ENCODE peak calls at places on chromosomes 16 and 17, in eight cellular contexts. I is midbrain; J is GM13977; K is AG09309; G is uterus; Q is stimulated activated naive CD8-positive, alpha-beta T cell treated with anti-CD3 and anti-CD28 coated beads, Interleukin-15, amount 100 ng/mL, for 72 hours; S is mucosa of descending colon; F is astrocyte of the hippocampus. R is an unnamed sample.

GRCh38 chr16:50263060-50263909 is 3.1 kb upstream of the ADCY7 start:
- DNase-seq in Q (no peak), G (no peak), S (no peak), F (no peak), I (no peak), J (no peak), K (no peak), R (no peak)

GRCh38 chr16:14097182-14097951 is 26.2 kb downstream of the MRTFB start:
- DNase-seq in J (no peak), I (no peak), S (peak; percentile 62), F (no peak), Q (no peak), G (no peak), K (no peak), R (no peak)

GRCh38 chr17:45316271-45317112 is at the start of gene MAP3K14:
- DNase-seq in S (peak; percentile 71), I (no peak), K (no peak), Q (peak; percentile 81), F (peak; percentile 88), J (no peak), G (peak; percentile 68), R (no peak)

GRCh38 chr17:37691807-37692206 is 48.6 kb upstream of the DDX52 start:
- DNase-seq in S (no peak), G (no peak), F (no peak), Q (no peak), I (no peak), K (no peak), J (no peak), R (no peak)

GRCh38 chr16:85134794-85135153 is 22.5 kb upstream of the CIBAR2 start:
- DNase-seq in F (no peak), I (no peak), K (no peak), G (peak; percentile 56), Q (no peak), S (no peak), J (no peak), R (no peak)

GRCh38 chr17:2701161-2701995 is 10.2 kb downstream of the CLUH start:
- DNase-seq in Q (no peak), F (no peak), S (no peak), G (peak; percentile 13), J (peak; percentile 21), I (no peak), K (no peak), R (no peak)

GRCh38 chr17:50210249-50211225 is 9.1 kb upstream of the COL1A1 start:
- DNase-seq in Q (no peak), S (peak; percentile 48), K (peak; percentile 91), I (no peak), F (peak; percentile 99), G (peak; percentile 95), J (no peak), R (no peak)

GRCh38 chr17:20774472-20775135 is 195.1 kb downstream of the CDRT15L2 start:
- DNase-seq in J (no peak), K (peak; percentile 1), F (no peak), S (no peak), Q (no peak), G (no peak), I (no peak), R (no peak)

GRCh38 chr16:78874241-78874983 is 726.1 kb downstream of the MAF start:
- DNase-seq in S (no peak), J (no peak), I (no peak), Q (no peak), K (no peak), F (no peak), G (peak; percentile 47), R (no peak)

GRCh38 chr17:47290870-47291241 is 32.9 kb upstream of the EFCAB13 start:
- DNase-seq in F (no peak), J (no peak), I (no peak), G (no peak), K (no peak), S (no peak), Q (no peak), R (no peak)

GRCh38 chr17:79089720-79090502 is 15.3 kb downstream of the ENGASE start:
- DNase-seq in S (no peak), F (no peak), J (no peak), G (no peak), I (no peak), Q (no peak), K (no peak), R (no peak)

GRCh38 chr17:62679866-62680377 is 52.5 kb downstream of the MRC2 start:
- DNase-seq in G (no peak), S (no peak), Q (no peak), J (no peak), I (no peak), F (no peak), K (no peak), R (no peak)

GRCh38 chr17:78247304-78247703 is 15.9 kb downstream of the TMEM235 start:
- DNase-seq in F (no peak), K (no peak), Q (no peak), J (no peak), I (no peak), G (no peak), S (no peak), R (no peak)

GRCh38 chr17:71500761-71501555 is 619.9 kb upstream of the SOX9 start:
- DNase-seq in K (peak; percentile 48), Q (no peak), J (no peak), F (peak; percentile 41), I (no peak), S (no peak), G (no peak), R (no peak)

GRCh38 chr17:67011527-67012175 is 32.7 kb upstream of the CACNG1 start:
- DNase-seq in Q (no peak), K (no peak), F (no peak), S (no peak), G (no peak), J (no peak), I (no peak), R (no peak)

GRCh38 chr17:43216762-43217613 is 5.3 kb downstream of the TMEM106A start:
- DNase-seq in Q (no peak), K (no peak), J (no peak), I (no peak), F (no peak), S (no peak), G (no peak), R (no peak)

GRCh38 chr16:29820730-29821662 is 734 bp downstream of the MVP start:
- DNase-seq in K (no peak), J (peak; percentile 69), I (no peak), Q (no peak), F (peak; percentile 35), S (peak; percentile 93), G (peak; percentile 63), R (no peak)

GRCh38 chr16:79381552-79382042 is 218.9 kb downstream of the MAF start:
- DNase-seq in F (no peak), Q (no peak), J (no peak), S (no peak), I (peak; percentile 27), K (no peak), G (no peak), R (no peak)

GRCh38 chr16:76583466-76583865 is 306.3 kb downstream of the CNTNAP4 start:
- DNase-seq in G (no peak), S (peak; percentile 6), J (no peak), Q (no peak), K (no peak), I (peak; percentile 41), F (peak; percentile 42), R (no peak)

GRCh38 chr17:81684442-81684911 is 666 bp downstream of the HGS start:
- DNase-seq in F (no peak), Q (no peak), I (no peak), S (no peak), G (no peak), J (peak; percentile 29), K (no peak), R (no peak)

GRCh38 chr16:67147437-67148140 is 3.2 kb downstream of the B3GNT9 start:
- DNase-seq in S (no peak), F (no peak), K (no peak), I (peak; percentile 35), J (no peak), Q (no peak), G (no peak), R (no peak)

GRCh38 chr16:4664538-4665418 is 28.6 kb upstream of the NUDT16L1 start:
- DNase-seq in G (peak; percentile 53), F (no peak), J (peak; percentile 69), K (no peak), S (peak; percentile 73), I (no peak), Q (no peak), R (no peak)

GRCh38 chr16:11799509-11800384 is 2.7 kb upstream of the ZC3H7A start:
- DNase-seq in S (no peak), F (no peak), Q (no peak), K (no peak), G (no peak), I (no peak), J (no peak), R (no peak)

GRCh38 chr17:80518392-80518791 is 26.2 kb upstream of the RPTOR start:
- DNase-seq in G (no peak), J (no peak), Q (no peak), K (no peak), F (no peak), S (no peak), I (no peak), R (no peak)

GRCh38 chr17:58789160-58789559 is 33.5 kb downstream of the PPM1E start:
- DNase-seq in I (no peak), G (no peak), K (no peak), S (no peak), Q (no peak), F (no peak), J (no peak), R (no peak)

GRCh38 chr17:8963665-8964258 is 1.7 kb downstream of the PIK3R5 start:
- DNase-seq in F (no peak), J (no peak), I (no peak), G (no peak), K (no peak), S (no peak), Q (no peak), R (no peak)

GRCh38 chr17:66304304-66305174 is 2.1 kb downstream of the PRKCA start:
- DNase-seq in F (peak; percentile 54), G (no peak), Q (peak; percentile 27), I (no peak), S (peak; percentile 47), J (no peak), K (no peak), R (no peak)

GRCh38 chr17:63139356-63139755 is 173.3 kb downstream of the TANC2 start:
- DNase-seq in K (no peak), F (no peak), Q (no peak), J (no peak), G (no peak), S (no peak), I (no peak), R (no peak)

R was measured in tibial nerve.